ENCODE peak calls at places on chromosomes 11 and 22, in nine cellular contexts. L is PC-9, U is GM12864, X is SK-N-SH, G is fibroblast of mammary gland, J is colonic mucosa, S is right atrium auricular region, T is GM23338, I is HCT116. F is an unnamed sample.

GRCh38 chr11:14520902-14521151 is 641 bp upstream of the PSMA1 start:
- DNase-seq in I (no peak), G (no peak), T (no peak), J (no peak), U (no peak), S (no peak), L (no peak), X (peak), F (no peak)

GRCh38 chr11:111978028-111978771 is 41.1 kb downstream of the DIXDC1 start:
- DNase-seq in L (no peak), S (peak), X (peak), U (no peak), G (peak), T (peak), I (no peak), J (peak), F (peak)

GRCh38 chr11:70075836-70076235 is 2.3 kb upstream of the ANO1 start:
- DNase-seq in U (no peak), J (no peak), I (no peak), L (no peak), T (no peak), G (no peak), S (no peak), X (no peak), F (no peak)

GRCh38 chr11:75476716-75477613 is 44.0 kb upstream of the KLHL35 start:
- DNase-seq in X (no peak), U (no peak), S (no peak), L (no peak), I (no peak), J (no peak), G (no peak), T (no peak), F (no peak)

GRCh38 chr22:26079009-26079408 is 90.3 kb upstream of the SEZ6L start:
- DNase-seq in U (no peak), J (no peak), S (no peak), I (no peak), L (no peak), G (no peak), T (peak), X (no peak), F (no peak)

GRCh38 chr11:71282581-71283351 is 30.4 kb upstream of the SHANK2 start:
- DNase-seq in I (peak), X (no peak), T (no peak), U (no peak), L (peak), J (peak), G (no peak), S (peak), F (no peak)

GRCh38 chr11:131985769-131986393 is 615.5 kb downstream of the NTM start:
- DNase-seq in L (no peak), U (no peak), I (no peak), S (no peak), X (no peak), G (peak), T (no peak), J (no peak), F (peak)

GRCh38 chr22:19035474-19036228 is 86.6 kb downstream of the DGCR2 start:
- DNase-seq in S (no peak), X (no peak), I (no peak), G (no peak), L (no peak), T (peak), U (no peak), J (no peak), F (no peak)

GRCh38 chr22:35133702-35134395 is 67.9 kb downstream of the ISX start:
- DNase-seq in J (peak), G (no peak), T (no peak), I (no peak), X (no peak), L (no peak), U (no peak), S (no peak), F (no peak)

GRCh38 chr11:59175104-59175503 is 3.2 kb downstream of the DTX4 start:
- DNase-seq in J (no peak), I (no peak), L (peak), T (no peak), X (no peak), G (no peak), U (no peak), S (no peak), F (no peak)

GRCh38 chr22:32407332-32407731 is 4.7 kb downstream of the RTCB start:
- DNase-seq in S (no peak), G (no peak), L (no peak), T (no peak), X (no peak), U (peak), J (no peak), I (no peak), F (no peak)

GRCh38 chr11:12867531-12867930 is 141.6 kb upstream of the RASSF10 start:
- DNase-seq in J (no peak), T (no peak), S (no peak), G (no peak), I (no peak), U (no peak), L (no peak), X (no peak), F (no peak)

GRCh38 chr11:3357302-3357701 is 21.6 kb downstream of the ZNF195 start:
- DNase-seq in S (no peak), U (no peak), I (no peak), T (no peak), L (no peak), G (no peak), J (no peak), X (no peak), F (no peak)

GRCh38 chr11:95884364-95884763 is 39.5 kb downstream of the MTMR2 start:
- DNase-seq in X (no peak), L (no peak), J (no peak), G (peak), I (no peak), S (no peak), T (no peak), U (no peak), F (peak)

GRCh38 chr11:65927904-65928397 is 8.7 kb downstream of the DRAP1 start:
- DNase-seq in T (no peak), U (peak), J (peak), X (no peak), L (no peak), S (no peak), I (no peak), G (no peak), F (no peak)

GRCh38 chr22:50139843-50140415 is 30.6 kb upstream of the PANX2 start:
- DNase-seq in T (no peak), G (no peak), I (no peak), U (no peak), S (no peak), X (no peak), L (no peak), J (no peak), F (no peak)

DNA sequence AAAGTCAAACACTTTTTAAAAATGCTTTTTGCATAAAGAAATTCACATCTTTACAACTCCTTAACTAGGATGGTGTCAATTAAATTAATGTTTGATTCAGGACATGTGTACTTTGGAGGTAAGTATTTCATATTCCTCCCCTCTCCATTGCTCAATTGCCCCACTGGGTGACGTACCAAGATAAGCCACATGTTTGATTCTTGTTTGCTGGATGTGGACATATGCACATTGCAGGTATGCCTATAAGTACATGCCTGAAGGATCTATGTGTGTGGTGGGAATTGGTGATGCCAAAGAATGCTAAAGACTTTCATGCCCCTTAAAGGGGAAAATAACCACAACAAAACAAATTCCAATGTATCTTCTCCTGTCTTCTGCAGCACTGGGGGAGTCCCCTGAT is 5.8 kb downstream of the CD44 start:
- DNase-seq in L (no peak), S (no peak), T (no peak), G (peak), X (no peak), I (no peak), J (no peak), U (no peak), F (peak)
- TF ChIP-seq CTCF in L (no peak), S (no peak), T (no peak), G (no peak), X (no peak), I (no peak), J (no peak), U (no peak), F (no peak)

GRCh38 chr22:46042786-46043185 is 65.8 kb upstream of the WNT7B start:
- DNase-seq in X (no peak), T (no peak), S (no peak), L (no peak), J (no peak), I (no peak), U (no peak), G (peak), F (no peak)

GRCh38 chr22:46041642-46042041 is 64.7 kb upstream of the WNT7B start:
- DNase-seq in X (no peak), S (no peak), T (no peak), G (no peak), J (peak), L (no peak), I (no peak), U (no peak), F (no peak)

GRCh38 chr22:46044718-46045458 is 67.9 kb upstream of the WNT7B start:
- DNase-seq in L (peak), U (no peak), J (no peak), I (no peak), T (peak), G (no peak), S (no peak), X (no peak), F (no peak)

GRCh38 chr22:46043816-46044717 is 67.1 kb upstream of the WNT7B start:
- DNase-seq in X (no peak), G (peak), I (no peak), U (no peak), T (peak), L (peak), S (no peak), J (peak), F (peak)

DNA sequence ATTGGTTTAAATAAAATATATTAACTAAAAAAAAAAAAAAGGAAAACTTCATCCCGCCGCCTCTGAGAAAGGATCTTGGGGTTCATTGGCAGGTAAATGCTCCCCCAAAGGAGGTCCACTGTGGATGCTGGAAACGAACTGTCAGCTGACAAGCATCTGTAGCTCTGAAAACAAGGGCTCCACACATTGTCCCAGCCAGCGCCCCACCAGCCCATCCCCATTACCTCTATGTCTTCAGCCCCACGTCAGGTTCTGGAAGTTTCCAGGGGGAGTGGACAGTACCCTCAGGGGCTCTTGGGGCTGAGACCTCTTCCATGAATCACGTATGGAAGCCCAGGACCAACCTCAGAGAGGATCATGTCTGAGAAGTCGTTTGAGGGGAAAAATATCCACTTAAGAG is 66.4 kb upstream of the WNT7B start:
- DNase-seq in T (no peak), I (no peak), X (no peak), L (no peak), J (no peak), U (no peak), S (no peak), G (peak), F (no peak)
- H3K4me3 ChIP-seq in T (no peak), I (no peak), X (no peak), L (no peak), J (no peak), U (no peak), S (peak), G (peak), F (peak)

DNA sequence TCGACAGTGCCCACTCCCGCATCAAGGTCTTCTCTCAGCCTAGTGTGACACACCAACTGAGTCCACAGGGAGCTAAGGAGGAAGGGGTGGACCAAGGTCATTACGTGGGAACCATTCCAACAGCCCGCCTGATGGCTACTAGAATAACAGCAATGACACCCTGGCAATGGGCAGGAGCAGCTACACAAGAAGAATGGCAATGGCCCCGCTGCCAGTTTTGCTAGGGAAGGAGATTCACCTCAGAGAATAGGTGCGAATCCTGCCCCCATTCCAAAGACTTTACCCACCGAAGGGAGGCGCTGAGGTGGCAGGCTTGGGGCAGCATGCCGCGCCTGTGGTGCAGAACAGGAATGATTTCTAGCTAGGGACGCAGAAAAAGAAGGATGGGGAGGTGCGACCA is 9.1 kb downstream of the WT1 start:
- DNase-seq in S (no peak), J (no peak), T (peak), X (no peak), G (no peak), U (no peak), L (no peak), I (no peak), F (no peak)
- TF ChIP-seq CTCF in S (no peak), J (no peak), T (peak), X (no peak), G (no peak), U (no peak), L (no peak), I (no peak), F (no peak)

GRCh38 chr22:22123118-22123959 is 121.2 kb upstream of the VPREB1 start:
- DNase-seq in T (peak), L (no peak), X (no peak), J (no peak), G (no peak), S (no peak), I (no peak), U (no peak), F (no peak)
- H3K4me3 ChIP-seq in T (no peak), L (no peak), X (no peak), J (no peak), G (no peak), S (no peak), I (no peak), U (no peak), F (no peak)

DNA sequence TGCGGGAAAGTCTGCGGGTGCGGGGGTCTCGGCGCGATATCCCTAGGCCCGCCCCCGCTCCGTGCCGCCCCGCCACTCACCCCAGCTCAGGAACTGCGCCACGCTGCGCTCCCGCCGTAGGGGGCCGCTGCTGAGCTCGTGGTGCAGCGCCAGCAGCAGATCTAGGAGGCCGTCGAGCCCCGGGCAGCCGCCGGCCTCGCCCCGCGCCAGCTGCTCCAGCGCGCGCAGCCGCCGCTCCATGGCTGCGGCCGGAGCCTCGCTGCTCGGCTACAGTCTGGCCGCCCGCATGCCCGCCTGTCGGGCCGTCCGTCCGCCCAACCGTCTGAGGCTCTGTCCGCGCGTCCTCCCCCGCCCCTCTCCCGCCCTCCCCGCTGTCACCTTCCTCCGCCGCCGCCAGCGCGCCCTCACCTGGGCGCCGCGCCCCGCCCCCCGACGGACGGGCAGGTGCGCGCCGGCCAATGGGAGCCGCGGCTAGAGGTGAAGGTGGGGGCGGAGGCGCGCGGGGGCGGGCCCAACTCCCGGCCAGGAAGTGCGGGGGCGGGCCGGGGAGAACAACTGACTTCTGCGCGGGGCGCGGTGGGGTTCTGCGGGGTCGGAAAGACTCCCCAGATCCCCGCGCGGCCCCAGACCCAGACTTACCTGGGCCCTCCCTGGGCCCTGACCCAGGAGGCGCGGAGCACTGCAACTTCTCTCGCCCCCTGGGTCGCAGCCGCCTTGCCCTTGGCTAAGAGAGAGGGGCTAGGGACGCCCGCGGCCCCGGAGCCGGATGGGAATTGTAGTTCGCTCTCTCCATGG is at the start of gene CDC42BPG:
- DNase-seq in X (peak), L (peak), T (peak), U (no peak), I (peak), S (no peak), J (peak), G (peak), F (peak)
- TF ChIP-seq CTCF in X (peak), L (peak), T (peak), U (peak), I (peak), S (peak), J (peak), G (peak), F (peak)

GRCh38 chr11:129023968-129024676 is 81.5 kb upstream of the TP53AIP1 start:
- DNase-seq in S (no peak), L (peak), J (peak), U (no peak), T (peak), G (no peak), I (peak), X (no peak), F (peak)

GRCh38 chr11:129018991-129019390 is 76.3 kb upstream of the TP53AIP1 start:
- DNase-seq in U (no peak), J (peak), T (peak), G (no peak), I (no peak), S (no peak), X (no peak), L (no peak), F (no peak)

GRCh38 chr11:129021295-129021694 is 78.6 kb upstream of the TP53AIP1 start:
- DNase-seq in G (peak), S (no peak), L (no peak), U (no peak), T (no peak), I (no peak), X (no peak), J (no peak), F (peak)
- H3K4me3 ChIP-seq in G (no peak), S (no peak), L (peak), U (no peak), T (no peak), I (no peak), X (no peak), J (peak), F (no peak)

DNA sequence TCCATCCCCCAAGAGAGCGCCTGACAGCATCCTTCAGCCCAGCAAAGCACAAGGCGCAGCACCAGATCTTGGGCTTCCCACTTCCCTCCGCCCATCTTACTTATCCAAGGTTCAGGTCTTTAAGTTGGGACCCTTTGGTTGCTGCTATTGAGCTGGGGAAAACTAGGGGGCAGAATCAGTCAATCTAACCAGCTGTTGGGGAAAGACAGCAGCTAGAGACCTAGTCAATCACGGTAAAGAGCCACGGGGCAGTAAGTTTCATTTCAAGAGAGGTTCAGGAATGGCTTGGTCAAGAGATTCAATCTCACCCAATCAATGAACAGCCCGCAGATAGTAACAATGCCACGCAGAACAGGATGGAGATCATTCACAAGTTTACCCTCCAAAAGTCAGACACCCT is 1.7 kb downstream of the ABTB2 start:
- DNase-seq in I (no peak), T (peak), U (no peak), J (no peak), S (no peak), X (no peak), G (no peak), L (no peak), F (no peak)
- TF ChIP-seq CTCF in I (no peak), T (peak), U (no peak), J (no peak), S (no peak), X (no peak), G (no peak), L (no peak), F (no peak)